ENCODE peak calls at places on chromosomes 11 and 22, in five cellular contexts. Z is mammary epithelial cell, S is uterus, T is hepatocyte, H is brain microvascular endothelial cell. C is an unnamed sample.

GRCh38 chr22:39703890-39704658 is 133.5 kb downstream of the CACNA1I start:
- DNase-seq in Z (no peak), S (peak; percentile 29), T (no peak), H (no peak), C (no peak)

GRCh38 chr11:76159983-76160661 is 46.2 kb downstream of the WNT11 start:
- DNase-seq in Z (no peak), S (no peak), T (no peak), H (no peak), C (no peak)

GRCh38 chr11:73372371-73372993 is 3.7 kb upstream of the RELT start:
- DNase-seq in Z (no peak), S (no peak), T (no peak), H (peak; percentile 21), C (no peak)

GRCh38 chr11:47394050-47394321 is 14.4 kb upstream of the SLC39A13 start:
- DNase-seq in Z (no peak), S (no peak), T (no peak), H (no peak), C (no peak)

GRCh38 chr22:43901976-43902643 is 10.3 kb upstream of the PNPLA5 start:
- DNase-seq in Z (no peak), S (no peak), T (no peak), H (peak; percentile 89), C (peak; percentile 91)

GRCh38 chr11:16605971-16606783 is 132.3 kb upstream of the C11orf58 start:
- DNase-seq in Z (peak; percentile 92), S (peak; percentile 82), T (peak; percentile 94), H (peak; percentile 92), C (peak; percentile 57)

GRCh38 chr11:114098927-114099326 is 39.4 kb downstream of the ZBTB16 start:
- DNase-seq in Z (no peak), S (no peak), T (no peak), H (no peak), C (no peak)

GRCh38 chr22:19729507-19729906 is 6.2 kb downstream of the GP1BB start:
- DNase-seq in Z (no peak), S (no peak), T (no peak), H (no peak), C (no peak)

GRCh38 chr11:120520091-120520822 is 8.7 kb downstream of the GRIK4 start:
- DNase-seq in Z (no peak), S (no peak), T (no peak), H (no peak), C (no peak)

GRCh38 chr22:23404689-23405365 is 175.3 kb downstream of the IGLL1 start:
- DNase-seq in Z (no peak), S (no peak), T (no peak), H (peak; percentile 13), C (no peak)

GRCh38 chr11:21144556-21144955 is 475.2 kb downstream of the NELL1 start:
- DNase-seq in Z (no peak), S (no peak), T (no peak), H (no peak), C (no peak)

GRCh38 chr11:18384157-18384641 is 10.2 kb upstream of the LDHA start:
- DNase-seq in Z (peak; percentile 88), S (peak; percentile 79), T (peak; percentile 78), H (peak; percentile 63), C (peak; percentile 96)

GRCh38 chr11:105109855-105110750 is 29.5 kb downstream of the CARD18 start:
- DNase-seq in Z (no peak), S (no peak), T (no peak), H (no peak), C (peak; percentile 7)

GRCh38 chr22:40289991-40290459 is 56.3 kb upstream of the ADSL start:
- DNase-seq in Z (peak; percentile 29), S (no peak), T (no peak), H (peak; percentile 39), C (no peak)

GRCh38 chr22:26681395-26681821 is 24.0 kb downstream of the MIAT start:
- DNase-seq in Z (no peak), S (no peak), T (peak; percentile 32), H (peak; percentile 88), C (no peak)
- TF ChIP-seq CTCF in Z (no peak), S (no peak), T (no peak), H (peak; percentile 36), C (no peak)

GRCh38 chr11:57634311-57634710 is 15.4 kb downstream of the YPEL4 start:
- DNase-seq in Z (no peak), S (no peak), T (no peak), H (no peak), C (no peak)

GRCh38 chr11:57635236-57635635 is 14.5 kb downstream of the YPEL4 start:
- DNase-seq in Z (no peak), S (no peak), T (no peak), H (no peak), C (no peak)

GRCh38 chr11:57638005-57638760 is 11.5 kb downstream of the YPEL4 start:
- DNase-seq in Z (peak; percentile 71), S (peak; percentile 90), T (peak; percentile 90), H (peak; percentile 86), C (peak; percentile 51)

GRCh38 chr11:57637626-57638004 is 12.1 kb downstream of the YPEL4 start:
- DNase-seq in Z (no peak), S (no peak), T (peak; percentile 58), H (no peak), C (no peak)

GRCh38 chr11:57633394-57634058 is 16.2 kb downstream of the YPEL4 start:
- DNase-seq in Z (no peak), S (no peak), T (no peak), H (no peak), C (no peak)
- H3K4me3 ChIP-seq in Z (no peak overlapping the region), S (no peak overlapping the region), T (no peak overlapping the region), H (no peak overlapping the region), C (no peak overlapping the region)

DNA sequence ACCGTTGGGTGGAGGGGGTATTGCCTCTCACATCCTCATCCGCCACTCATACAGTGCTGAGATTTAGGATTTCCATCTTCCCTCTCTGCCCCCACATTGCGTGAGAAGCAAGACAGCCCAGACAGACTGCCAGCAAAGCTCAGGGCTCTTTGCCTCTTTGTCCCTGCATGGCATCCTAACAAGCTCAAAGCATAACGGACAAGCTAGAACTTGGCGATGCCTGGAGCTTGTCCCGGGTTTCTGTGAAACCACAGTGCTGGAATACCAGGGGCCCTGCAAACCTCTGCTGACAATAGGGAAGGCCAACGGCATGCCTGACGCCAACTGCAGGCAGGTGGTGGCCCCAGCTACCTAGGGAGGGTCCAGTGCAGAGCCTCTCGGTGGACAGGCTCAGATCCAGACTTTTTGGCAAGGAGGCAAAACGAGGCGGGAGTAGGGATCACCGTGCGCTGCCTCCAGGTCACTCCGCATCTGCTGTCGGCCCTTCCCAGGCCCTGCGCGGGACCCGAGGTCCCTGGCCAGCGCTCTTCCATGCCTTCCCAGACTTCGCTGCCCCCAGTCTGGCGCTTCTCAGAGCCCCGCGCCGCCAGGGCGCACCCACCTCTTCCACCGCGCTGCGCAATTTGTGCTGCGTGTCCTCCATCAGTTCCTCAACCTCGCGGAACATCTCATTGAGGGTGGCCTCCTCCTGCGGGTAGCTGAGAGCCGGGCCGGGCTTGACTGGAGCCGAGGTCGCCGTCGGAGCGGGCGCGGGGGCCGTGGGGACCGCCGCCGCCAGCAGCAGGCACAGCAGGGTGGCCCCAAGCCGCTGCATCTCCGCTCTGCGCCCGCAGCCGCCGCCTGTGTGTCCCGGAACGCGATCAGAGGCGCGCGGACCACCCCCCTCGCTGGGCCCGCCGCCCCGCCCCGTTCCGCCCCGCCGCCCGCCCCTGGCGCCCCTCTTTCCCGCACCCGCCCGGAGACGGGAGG is at the start of gene DKK3:
- DNase-seq in Z (peak; percentile 88), S (no peak), T (peak; percentile 34), H (no peak), C (no peak)
- H3K27me3 ChIP-seq in Z (no peaks in the 10 kb centered on the region), S (no peaks in the 10 kb centered on the region), T (no peaks in the 10 kb centered on the region), H (no peaks in the 10 kb centered on the region), C (no peaks in the 10 kb centered on the region)

DNA sequence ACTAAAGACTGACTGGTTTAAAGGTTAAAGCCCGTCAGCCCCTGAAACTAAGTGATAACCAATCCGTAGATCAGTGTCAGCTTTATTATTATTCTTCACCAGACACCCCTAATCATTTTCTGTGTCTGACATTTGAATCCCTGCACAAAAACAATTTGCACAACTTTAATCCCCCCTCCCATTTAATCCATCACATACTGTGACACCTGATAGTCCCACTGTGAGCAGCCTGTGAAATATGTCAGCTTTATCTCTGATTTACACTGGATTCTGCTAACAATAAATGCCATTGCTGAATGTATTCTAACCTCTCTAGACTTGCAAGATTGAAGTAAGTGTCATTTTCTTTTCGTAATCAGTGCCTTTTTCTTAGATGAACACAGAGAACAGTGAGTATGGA is 2089.0 kb upstream of the RAG2 start:
- DNase-seq in Z (no peak), S (no peak), T (no peak), H (no peak), C (no peak)
- TF ChIP-seq CTCF in Z (no peak), S (no peak), T (no peak), H (no peak), C (no peak)

GRCh38 chr22:46088541-46089311 is 61.6 kb upstream of the PPARA start:
- DNase-seq in Z (peak; percentile 82), S (peak; percentile 64), T (no peak), H (peak; percentile 48), C (no peak)

GRCh38 chr22:46089426-46090041 is 60.8 kb upstream of the PPARA start:
- DNase-seq in Z (peak; percentile 23), S (peak; percentile 41), T (no peak), H (no peak), C (no peak)

GRCh38 chr22:46087336-46087690 is 63.0 kb upstream of the PPARA start:
- DNase-seq in Z (no peak), S (no peak), T (no peak), H (no peak), C (no peak)

GRCh38 chr22:46086577-46087335 is 63.6 kb upstream of the PPARA start:
- DNase-seq in Z (peak; percentile 72), S (peak; percentile 48), T (no peak), H (no peak), C (no peak)

GRCh38 chr22:46087816-46088277 is 62.5 kb upstream of the PPARA start:
- DNase-seq in Z (peak; percentile 84), S (peak; percentile 95), T (peak; percentile 80), H (peak; percentile 90), C (no peak)
- H3K4me3 ChIP-seq in Z (peak overlapping the region; percentile 37), S (no peak overlapping the region), T (no peak overlapping the region), H (no peak overlapping the region), C (peak overlapping the region; percentile 37)

GRCh38 chr11:1675536-1676253 is 21.3 kb upstream of the KRTAP5-6 start:
- DNase-seq in Z (no peak), S (no peak), T (no peak), H (no peak), C (no peak)

GRCh38 chr11:1674879-1675235 is 22.1 kb upstream of the KRTAP5-6 start:
- DNase-seq in Z (no peak), S (no peak), T (no peak), H (no peak), C (no peak)

GRCh38 chr11:1674194-1674878 is 22.7 kb upstream of the KRTAP5-6 start:
- DNase-seq in Z (no peak), S (no peak), T (no peak), H (no peak), C (no peak)

GRCh38 chr11:1672613-1673400 is 24.2 kb upstream of the KRTAP5-6 start:
- DNase-seq in Z (no peak), S (no peak), T (no peak), H (no peak), C (no peak)

GRCh38 chr11:1673841-1674193 is 23.2 kb upstream of the KRTAP5-6 start:
- DNase-seq in Z (no peak), S (no peak), T (no peak), H (no peak), C (no peak)
- H3K27me3 ChIP-seq in Z (peaks cover 2% of the 10 kb centered on the region), S (peaks cover 3% of the 10 kb centered on the region), T (no peaks in the 10 kb centered on the region), H (peaks cover 26% of the 10 kb centered on the region), C (peaks cover 30% of the 10 kb centered on the region)

GRCh38 chr11:88231894-88232482 is 56.7 kb upstream of the RAB38 start:
- DNase-seq in Z (peak; percentile 34), S (no peak), T (peak; percentile 45), H (peak; percentile 37), C (no peak)
- TF ChIP-seq CTCF in Z (peak; percentile 72), S (no peak), T (peak; percentile 59), H (peak; percentile 81), C (peak; percentile 74)

C was measured in BJ.